ENCODE peak calls at places on chromosomes 2 and 18, in four cellular contexts. One of them, this sample, is unnamed.

GRCh38 chr2:166031054-166031453 is 77.5 kb upstream of the TTC21B start:
- DNase-seq in ovary: no peak
- DNase-seq in NCI-H1417: no peak
- DNase-seq in KG1: no peak
- DNase-seq in this sample: no peak

GRCh38 chr2:146701183-146701582 is 1143.6 kb upstream of the ACVR2A start:
- DNase-seq in ovary: no peak
- DNase-seq in NCI-H1417: no peak
- DNase-seq in KG1: no peak
- DNase-seq in this sample: no peak

GRCh38 chr2:189115126-189115525 is 64.4 kb downstream of the COL5A2 start:
- DNase-seq in ovary: no peak
- DNase-seq in NCI-H1417: peak
- DNase-seq in KG1: no peak
- DNase-seq in this sample: no peak

GRCh38 chr2:231336700-231337099 is 58.8 kb upstream of the B3GNT7 start:
- DNase-seq in ovary: no peak
- DNase-seq in NCI-H1417: no peak
- DNase-seq in KG1: no peak
- DNase-seq in this sample: no peak

GRCh38 chr2:136305517-136306192 is 187.7 kb upstream of the CXCR4 start:
- DNase-seq in ovary: no peak
- DNase-seq in NCI-H1417: peak
- DNase-seq in KG1: no peak
- DNase-seq in this sample: no peak

GRCh38 chr18:79644006-79644665 is 35.5 kb upstream of the CTDP1 start:
- DNase-seq in ovary: peak
- DNase-seq in NCI-H1417: peak
- DNase-seq in KG1: peak
- DNase-seq in this sample: peak

GRCh38 chr2:144796956-144797355 is 277.0 kb upstream of the ZEB2 start:
- DNase-seq in ovary: no peak
- DNase-seq in NCI-H1417: no peak
- DNase-seq in KG1: no peak
- DNase-seq in this sample: no peak

GRCh38 chr2:178403671-178404379 is 47.1 kb downstream of the PRKRA start:
- DNase-seq in ovary: no peak
- DNase-seq in NCI-H1417: no peak
- DNase-seq in KG1: no peak
- DNase-seq in this sample: no peak

GRCh38 chr18:22322251-22322691 is 95.4 kb downstream of the CTAGE1 start:
- DNase-seq in ovary: no peak
- DNase-seq in NCI-H1417: no peak
- DNase-seq in KG1: no peak
- DNase-seq in this sample: peak

GRCh38 chr2:190250421-190250820 is 69.2 kb downstream of the HIBCH start:
- DNase-seq in ovary: no peak
- DNase-seq in NCI-H1417: no peak
- DNase-seq in KG1: no peak
- DNase-seq in this sample: no peak

GRCh38 chr2:50402654-50402960 is 629.3 kb downstream of the NRXN1 start:
- DNase-seq in ovary: no peak
- DNase-seq in NCI-H1417: peak
- DNase-seq in KG1: no peak
- DNase-seq in this sample: no peak

GRCh38 chr2:189633392-189633811 is 27.9 kb upstream of the ASNSD1 start:
- DNase-seq in ovary: no peak
- DNase-seq in NCI-H1417: no peak
- DNase-seq in KG1: no peak
- DNase-seq in this sample: no peak

GRCh38 chr18:6266212-6266611 is 148.5 kb downstream of the L3MBTL4 start:
- DNase-seq in ovary: no peak
- DNase-seq in NCI-H1417: no peak
- DNase-seq in KG1: no peak
- DNase-seq in this sample: no peak

GRCh38 chr2:32863803-32864202 is 83.0 kb upstream of the LTBP1 start:
- DNase-seq in ovary: no peak
- DNase-seq in NCI-H1417: no peak
- DNase-seq in KG1: no peak
- DNase-seq in this sample: no peak

GRCh38 chr2:126889071-126889470 is 9.6 kb upstream of the TEX51 start:
- DNase-seq in ovary: no peak
- DNase-seq in NCI-H1417: no peak
- DNase-seq in KG1: no peak
- DNase-seq in this sample: no peak

GRCh38 chr2:222677981-222678380 is 6.5 kb downstream of the MOGAT1 start:
- DNase-seq in ovary: no peak
- DNase-seq in NCI-H1417: no peak
- DNase-seq in KG1: no peak
- DNase-seq in this sample: no peak

GRCh38 chr18:48018806-48019295 is 88.4 kb upstream of the SMAD2 start:
- DNase-seq in ovary: no peak
- DNase-seq in NCI-H1417: peak
- DNase-seq in KG1: no peak
- DNase-seq in this sample: no peak

This sample was measured in HL-60.